ENCODE peak calls at places on chromosome 10, in five cellular contexts. X is upper lobe of right lung, D is fibroblast of lung, Y is esophagus squamous epithelium, S is brain microvascular endothelial cell. I is an unnamed sample.

GRCh38 chr10:44978570-44979280 is at the start of gene DEPP1:
- DNase-seq in X (peak), D (peak), Y (peak), S (peak), I (peak)

GRCh38 chr10:80480852-80481251 is 26.7 kb downstream of the TSPAN14 start:
- DNase-seq in X (peak), D (no peak), Y (no peak), S (no peak), I (no peak)

GRCh38 chr10:133241501-133242205 is 4.0 kb downstream of the VENTX start:
- DNase-seq in X (no peak), D (no peak), Y (no peak), S (no peak), I (no peak)

GRCh38 chr10:103678104-103678526 is 177.3 kb downstream of the SH3PXD2A start:
- DNase-seq in X (no peak), D (peak), Y (peak), S (peak), I (peak)

GRCh38 chr10:29239569-29240472 is 49.0 kb upstream of the LYZL1 start:
- DNase-seq in X (no peak), D (no peak), Y (no peak), S (peak), I (no peak)

GRCh38 chr10:71527135-71527534 is 130.4 kb downstream of the CDH23 start:
- DNase-seq in X (no peak), D (no peak), Y (no peak), S (no peak), I (no peak)

GRCh38 chr10:9097206-9097990 is 1042.9 kb downstream of the GATA3 start:
- DNase-seq in X (no peak), D (peak), Y (no peak), S (no peak), I (no peak)

GRCh38 chr10:6516277-6516676 is 63.8 kb downstream of the PRKCQ start:
- DNase-seq in X (no peak), D (no peak), Y (no peak), S (no peak), I (no peak)

GRCh38 chr10:129307141-129307540 is 159.9 kb upstream of the MGMT start:
- DNase-seq in X (no peak), D (no peak), Y (no peak), S (no peak), I (no peak)

GRCh38 chr10:44238212-44238611 is 146.7 kb downstream of the CXCL12 start:
- DNase-seq in X (no peak), D (no peak), Y (no peak), S (no peak), I (no peak)

GRCh38 chr10:29584436-29584835 is 50.3 kb downstream of the SVIL start:
- DNase-seq in X (no peak), D (no peak), Y (no peak), S (no peak), I (no peak)

GRCh38 chr10:88851706-88852105 is at the start of gene ANKRD22:
- DNase-seq in X (no peak), D (peak), Y (no peak), S (peak), I (peak)
- TF ChIP-seq CTCF in X (no peak), D (no peak), Y (no peak), S (no peak), I (no peak)

GRCh38 chr10:26801274-26801673 is 59.5 kb downstream of the ABI1 start:
- DNase-seq in X (no peak), D (no peak), Y (no peak), S (no peak), I (no peak)

GRCh38 chr10:26801831-26802230 is 58.9 kb downstream of the ABI1 start:
- DNase-seq in X (no peak), D (no peak), Y (no peak), S (no peak), I (no peak)

GRCh38 chr10:26802527-26802926 is 58.2 kb downstream of the ABI1 start:
- DNase-seq in X (no peak), D (no peak), Y (no peak), S (no peak), I (no peak)

GRCh38 chr10:26799342-26799741 is 61.4 kb downstream of the ABI1 start:
- DNase-seq in X (no peak), D (no peak), Y (no peak), S (no peak), I (no peak)

GRCh38 chr10:26800468-26800867 is 60.3 kb downstream of the ABI1 start:
- DNase-seq in X (no peak), D (no peak), Y (no peak), S (no peak), I (no peak)
- H3K4me3 ChIP-seq in X (no peak), D (no peak), Y (no peak), S (no peak), I (no peak)

DNA sequence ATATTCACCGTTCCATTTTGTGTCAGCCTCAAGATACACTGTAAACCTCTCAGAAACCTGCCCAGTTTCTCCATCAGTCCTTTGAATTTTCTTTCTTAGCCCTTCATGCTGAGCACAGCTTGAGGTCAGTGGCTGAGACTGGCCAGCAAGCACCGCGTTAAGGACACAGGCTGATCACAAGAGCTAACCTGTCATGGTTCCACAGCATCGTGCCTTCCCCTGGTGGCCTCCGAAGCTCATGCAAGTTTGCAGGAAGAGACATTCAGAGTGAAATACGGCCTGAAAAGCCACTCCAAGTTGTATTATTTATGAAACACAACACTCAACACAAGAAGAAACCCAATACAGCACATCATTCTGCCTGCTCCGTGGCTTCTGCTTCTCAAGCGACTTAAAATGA is 57.0 kb upstream of the PFKP start:
- DNase-seq in X (no peak), D (no peak), Y (no peak), S (no peak), I (no peak)
- TF ChIP-seq CTCF in X (no peak), D (no peak), Y (no peak), S (no peak), I (no peak)

GRCh38 chr10:100970914-100971811 is 1.9 kb downstream of the SEMA4G start:
- DNase-seq in X (no peak), D (no peak), Y (no peak), S (no peak), I (no peak)
- H3K4me3 ChIP-seq in X (no peak), D (no peak), Y (no peak), S (no peak), I (no peak)

GRCh38 chr10:92638037-92638436 is 45.1 kb downstream of the KIF11 start:
- DNase-seq in X (no peak), D (no peak), Y (no peak), S (no peak), I (no peak)

GRCh38 chr10:92641492-92641891 is 48.3 kb upstream of the HHEX start:
- DNase-seq in X (no peak), D (no peak), Y (no peak), S (no peak), I (no peak)

GRCh38 chr10:92640110-92640509 is 47.2 kb downstream of the KIF11 start:
- DNase-seq in X (no peak), D (peak), Y (no peak), S (peak), I (peak)
- TF ChIP-seq CTCF in X (no peak), D (peak), Y (no peak), S (peak), I (no peak)

GRCh38 chr10:31760674-31761081 is 168.0 kb downstream of the ARHGAP12 start:
- DNase-seq in X (no peak), D (peak), Y (no peak), S (no peak), I (no peak)
- H3K4me3 ChIP-seq in X (peak), D (no peak), Y (peak), S (peak), I (peak)

I was measured in astrocyte of the spinal cord.